ENCODE peak calls at places on chromosomes 11 and 22, in eight cellular contexts. X is colonic mucosa, N is endodermal cell, P is choroid plexus epithelial cell, H is HFF-Myc, V is OCI-LY7, T is adrenal gland, Z is AG04450. E is an unnamed sample.

GRCh38 chr11:83292709-83293435 is 6.7 kb upstream of the CCDC90B start:
- DNase-seq in X (peak), N (peak), P (peak), H (peak), V (peak), T (peak), Z (peak), E (peak)

GRCh38 chr11:37907461-37908223 is 1309.6 kb upstream of the RAG2 start:
- DNase-seq in X (no peak), N (no peak), P (no peak), H (no peak), V (no peak), T (no peak), Z (no peak), E (no peak)

GRCh38 chr22:46303347-46303965 is 6.8 kb downstream of the GTSE1 start:
- DNase-seq in X (no peak), N (no peak), P (peak), H (no peak), V (no peak), T (no peak), Z (no peak), E (peak)

GRCh38 chr11:97739892-97740782 is 1280.6 kb upstream of the CNTN5 start:
- DNase-seq in X (no peak), N (no peak), P (peak), H (no peak), V (no peak), T (no peak), Z (peak), E (no peak)

GRCh38 chr11:116518141-116518540 is 254.6 kb downstream of the BUD13 start:
- DNase-seq in X (no peak), N (peak), P (no peak), H (no peak), V (no peak), T (peak), Z (no peak), E (no peak)

GRCh38 chr11:127859941-127860354 is 727.4 kb downstream of the ETS1 start:
- DNase-seq in X (no peak), N (no peak), P (no peak), H (no peak), V (no peak), T (no peak), Z (no peak), E (no peak)

GRCh38 chr11:61797263-61797944 is 4.7 kb downstream of the FEN1 start:
- DNase-seq in X (peak), N (peak), P (peak), H (peak), V (peak), T (peak), Z (peak), E (peak)

GRCh38 chr22:27474711-27475547 is 326.6 kb downstream of the MN1 start:
- DNase-seq in X (no peak), N (peak), P (peak), H (peak), V (no peak), T (no peak), Z (peak), E (peak)

GRCh38 chr22:32650553-32651345 is 150.8 kb upstream of the TIMP3 start:
- DNase-seq in X (no peak), N (no peak), P (no peak), H (no peak), V (no peak), T (no peak), Z (no peak), E (peak)

GRCh38 chr11:78419327-78419726 is 1.7 kb upstream of the GAB2 start:
- DNase-seq in X (peak), N (no peak), P (peak), H (no peak), V (no peak), T (peak), Z (peak), E (peak)

GRCh38 chr11:364991-365390 is 4.3 kb upstream of the B4GALNT4 start:
- DNase-seq in X (no peak), N (no peak), P (no peak), H (no peak), V (no peak), T (no peak), Z (no peak), E (no peak)

GRCh38 chr11:72848846-72849466 is 34.7 kb downstream of the ATG16L2 start:
- DNase-seq in X (no peak), N (peak), P (peak), H (no peak), V (peak), T (peak), Z (no peak), E (peak)

GRCh38 chr22:30015846-30016245 is 64.4 kb upstream of the HORMAD2 start:
- DNase-seq in X (no peak), N (no peak), P (peak), H (no peak), V (no peak), T (no peak), Z (peak), E (peak)

GRCh38 chr11:37689951-37690350 is 1091.9 kb upstream of the RAG2 start:
- DNase-seq in X (no peak), N (no peak), P (peak), H (no peak), V (no peak), T (no peak), Z (no peak), E (peak)

GRCh38 chr11:128298271-128298670 is 289.1 kb downstream of the ETS1 start:
- DNase-seq in X (no peak), N (no peak), P (no peak), H (no peak), V (no peak), T (no peak), Z (no peak), E (no peak)

GRCh38 chr22:17912942-17913704 is 111.2 kb downstream of the MICAL3 start:
- DNase-seq in X (no peak), N (peak), P (no peak), H (no peak), V (no peak), T (no peak), Z (no peak), E (no peak)

GRCh38 chr11:82557274-82557673 is 176.4 kb downstream of the FAM181B start:
- DNase-seq in X (no peak), N (no peak), P (no peak), H (no peak), V (peak), T (peak), Z (no peak), E (no peak)

GRCh38 chr22:22770280-22770871 is 117.2 kb upstream of the IGLL5 start:
- DNase-seq in X (peak), N (peak), P (peak), H (no peak), V (peak), T (peak), Z (no peak), E (no peak)

GRCh38 chr11:28838741-28839140 is 730.6 kb downstream of the METTL15 start:
- DNase-seq in X (no peak), N (no peak), P (peak), H (no peak), V (no peak), T (no peak), Z (no peak), E (peak)

GRCh38 chr11:28878025-28878424 is 769.8 kb downstream of the METTL15 start:
- DNase-seq in X (no peak), N (no peak), P (peak), H (no peak), V (no peak), T (no peak), Z (no peak), E (peak)

GRCh38 chr11:114586797-114587196 is 8.8 kb downstream of the NXPE4 start:
- DNase-seq in X (no peak), N (peak), P (peak), H (no peak), V (peak), T (no peak), Z (no peak), E (no peak)

GRCh38 chr11:9651899-9652748 is 11.8 kb upstream of the SWAP70 start:
- DNase-seq in X (no peak), N (peak), P (no peak), H (no peak), V (no peak), T (no peak), Z (no peak), E (no peak)

GRCh38 chr22:37020192-37020479 is 594 bp downstream of the MPST start:
- DNase-seq in X (peak), N (no peak), P (peak), H (no peak), V (peak), T (peak), Z (no peak), E (peak)

GRCh38 chr22:46827781-46828180 is 65.3 kb downstream of the TBC1D22A start:
- DNase-seq in X (no peak), N (peak), P (no peak), H (no peak), V (no peak), T (peak), Z (no peak), E (no peak)

GRCh38 chr11:124745835-124746620 is 6.0 kb downstream of the VSIG2 start:
- DNase-seq in X (peak), N (peak), P (no peak), H (no peak), V (peak), T (no peak), Z (no peak), E (no peak)
- H3K4me3 ChIP-seq in X (peak), N (peak), P (peak), H (peak), V (peak), T (peak), Z (peak), E (peak)

DNA sequence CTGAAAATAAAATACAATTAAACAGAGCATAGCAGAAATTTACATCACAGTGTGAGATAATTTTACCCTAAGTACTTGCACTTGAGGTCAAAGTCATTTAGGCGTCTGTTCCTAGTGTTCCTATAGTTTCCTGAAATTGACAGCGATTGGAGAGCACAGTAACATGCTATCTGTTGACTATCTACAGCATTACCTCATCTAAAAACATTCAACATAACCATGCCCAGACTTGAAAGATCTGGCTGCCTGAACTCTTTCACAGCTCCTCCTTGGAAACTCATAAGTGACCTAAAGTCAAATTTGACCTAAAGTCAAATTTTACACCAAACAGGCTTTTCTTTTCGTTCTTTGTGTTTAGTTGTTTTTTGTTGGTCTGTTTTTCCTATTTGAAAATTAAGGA is 233.8 kb upstream of the UBASH3B start:
- DNase-seq in X (no peak), N (no peak), P (no peak), H (no peak), V (no peak), T (no peak), Z (no peak), E (no peak)
- TF ChIP-seq CTCF in X (no peak), N (no peak), P (no peak), H (no peak), V (no peak), T (no peak), Z (no peak), E (no peak)

GRCh38 chr22:16608931-16609330 is 16.3 kb upstream of the CCT8L2 start:
- DNase-seq in X (no peak), N (no peak), P (no peak), H (no peak), V (no peak), T (no peak), Z (no peak), E (peak)
- H3K4me3 ChIP-seq in X (no peak), N (no peak), P (no peak), H (no peak), V (no peak), T (no peak), Z (no peak), E (peak)

GRCh38 chr11:119641991-119642745 is 86.8 kb downstream of the NECTIN1 start:
- DNase-seq in X (no peak), N (peak), P (peak), H (peak), V (peak), T (no peak), Z (no peak), E (peak)
- TF ChIP-seq CTCF in X (no peak), N (peak), P (peak), H (peak), V (peak), T (peak), Z (peak), E (peak)

GRCh38 chr11:110376711-110377324 is 52.9 kb upstream of the FDX1 start:
- DNase-seq in X (peak), N (peak), P (peak), H (peak), V (peak), T (peak), Z (peak), E (peak)
- H3K4me3 ChIP-seq in X (no peak), N (no peak), P (peak), H (no peak), V (peak), T (no peak), Z (no peak), E (no peak)

GRCh38 chr11:11787305-11788066 is 54.3 kb upstream of the USP47 start:
- DNase-seq in X (peak), N (peak), P (peak), H (peak), V (peak), T (peak), Z (peak), E (peak)
- TF ChIP-seq CTCF in X (peak), N (peak), P (peak), H (peak), V (peak), T (peak), Z (peak), E (peak)

GRCh38 chr22:31244044-31244942 is 32.2 kb downstream of the LIMK2 start:
- DNase-seq in X (no peak), N (peak), P (peak), H (no peak), V (no peak), T (no peak), Z (peak), E (peak)
- H3K4me3 ChIP-seq in X (no peak), N (peak), P (no peak), H (no peak), V (no peak), T (no peak), Z (no peak), E (no peak)

GRCh38 chr11:33257160-33257896 is at the start of gene HIPK3:
- DNase-seq in X (peak), N (peak), P (peak), H (no peak), V (peak), T (peak), Z (no peak), E (peak)
- TF ChIP-seq CTCF in X (no peak), N (peak), P (no peak), H (no peak), V (peak), T (peak), Z (peak), E (no peak)

DNA sequence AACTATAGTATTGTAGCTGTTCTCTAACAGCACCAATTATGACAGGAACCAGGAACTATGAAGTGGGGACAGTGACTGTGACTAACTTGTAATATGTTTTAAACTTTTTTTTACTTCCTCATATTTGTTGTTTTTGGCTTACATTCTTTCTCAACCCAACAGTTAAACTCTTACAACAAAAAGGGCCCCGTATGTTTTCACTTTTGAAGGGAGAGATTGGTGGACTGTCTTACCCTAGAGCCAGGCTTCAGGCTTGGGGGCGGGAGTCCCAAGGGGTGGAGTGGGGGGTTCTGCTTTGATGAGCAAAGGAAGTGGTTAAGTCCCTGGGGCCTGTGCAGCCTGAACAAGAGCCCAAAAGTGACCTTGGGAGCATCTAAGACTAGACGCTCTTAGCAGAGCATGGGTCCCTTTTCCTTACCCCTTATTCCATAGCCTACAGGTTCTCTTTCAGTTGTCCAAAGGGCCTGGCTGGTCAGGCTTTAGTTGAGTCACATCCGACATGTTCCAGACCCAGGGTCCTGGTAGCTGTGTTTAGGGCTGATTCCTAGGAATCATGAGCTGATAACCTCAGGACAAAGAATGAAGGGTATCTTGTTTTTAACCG is 38.8 kb downstream of the STIM1 start:
- DNase-seq in X (no peak), N (no peak), P (peak), H (no peak), V (peak), T (no peak), Z (no peak), E (peak)
- H3K4me3 ChIP-seq in X (no peak), N (no peak), P (no peak), H (no peak), V (peak), T (no peak), Z (no peak), E (no peak)